ENCODE peak calls at places on chromosomes 7 and 10, in seven cellular contexts. One of them, this sample, is unnamed.

GRCh38 chr10:60351191-60351853 is 38.4 kb downstream of the ANK3 start:
- DNase-seq in breast epithelium: no peak
- DNase-seq in PC-3: no peak
- DNase-seq in AG09319: no peak
- DNase-seq in astrocyte of the spinal cord: no peak
- DNase-seq in cardiac fibroblast: no peak
- DNase-seq in cardiac muscle cell: no peak
- DNase-seq in this sample: no peak

GRCh38 chr7:81990395-81990794 is 220.5 kb upstream of the HGF start:
- DNase-seq in breast epithelium: no peak
- DNase-seq in PC-3: no peak
- DNase-seq in AG09319: no peak
- DNase-seq in astrocyte of the spinal cord: peak; percentile 1
- DNase-seq in cardiac fibroblast: peak; percentile 49
- DNase-seq in cardiac muscle cell: no peak
- DNase-seq in this sample: no peak

GRCh38 chr10:8331387-8331786 is 276.9 kb downstream of the GATA3 start:
- DNase-seq in breast epithelium: no peak
- DNase-seq in PC-3: no peak
- DNase-seq in AG09319: no peak
- DNase-seq in astrocyte of the spinal cord: no peak
- DNase-seq in cardiac fibroblast: no peak
- DNase-seq in cardiac muscle cell: no peak
- DNase-seq in this sample: no peak

GRCh38 chr10:96416643-96417042 is 57.8 kb upstream of the OPALIN start:
- DNase-seq in breast epithelium: peak; percentile 60
- DNase-seq in PC-3: peak; percentile 66
- DNase-seq in AG09319: no peak
- DNase-seq in astrocyte of the spinal cord: peak; percentile 58
- DNase-seq in cardiac fibroblast: peak; percentile 4
- DNase-seq in cardiac muscle cell: no peak
- DNase-seq in this sample: no peak

GRCh38 chr10:18140149-18140956 is at the start of gene CACNB2:
- DNase-seq in breast epithelium: no peak
- DNase-seq in PC-3: peak; percentile 10
- DNase-seq in AG09319: peak; percentile 15
- DNase-seq in astrocyte of the spinal cord: peak; percentile 15
- DNase-seq in cardiac fibroblast: peak; percentile 68
- DNase-seq in cardiac muscle cell: peak; percentile 91
- DNase-seq in this sample: peak; percentile 25

GRCh38 chr7:151076863-151077704 is 3.5 kb downstream of the FASTK start:
- DNase-seq in breast epithelium: no peak
- DNase-seq in PC-3: peak; percentile 43
- DNase-seq in AG09319: no peak
- DNase-seq in astrocyte of the spinal cord: no peak
- DNase-seq in cardiac fibroblast: peak; percentile 23
- DNase-seq in cardiac muscle cell: no peak
- DNase-seq in this sample: no peak

GRCh38 chr10:43078175-43078985 is 1.5 kb downstream of the RET start:
- DNase-seq in breast epithelium: no peak
- DNase-seq in PC-3: no peak
- DNase-seq in AG09319: no peak
- DNase-seq in astrocyte of the spinal cord: no peak
- DNase-seq in cardiac fibroblast: no peak
- DNase-seq in cardiac muscle cell: no peak
- DNase-seq in this sample: no peak

GRCh38 chr7:72183835-72184234 is 228.3 kb downstream of the CALN1 start:
- DNase-seq in breast epithelium: no peak
- DNase-seq in PC-3: peak; percentile 27
- DNase-seq in AG09319: no peak
- DNase-seq in astrocyte of the spinal cord: no peak
- DNase-seq in cardiac fibroblast: no peak
- DNase-seq in cardiac muscle cell: peak; percentile 35
- DNase-seq in this sample: no peak

GRCh38 chr7:130891254-130892094 is 157.5 kb upstream of the KLF14 start:
- DNase-seq in breast epithelium: no peak
- DNase-seq in PC-3: peak; percentile 90
- DNase-seq in AG09319: peak; percentile 84
- DNase-seq in astrocyte of the spinal cord: peak; percentile 99
- DNase-seq in cardiac fibroblast: peak; percentile 94
- DNase-seq in cardiac muscle cell: no peak
- DNase-seq in this sample: no peak

GRCh38 chr10:32121648-32122047 is 65.4 kb upstream of the KIF5B start:
- DNase-seq in breast epithelium: no peak
- DNase-seq in PC-3: no peak
- DNase-seq in AG09319: no peak
- DNase-seq in astrocyte of the spinal cord: no peak
- DNase-seq in cardiac fibroblast: no peak
- DNase-seq in cardiac muscle cell: no peak
- DNase-seq in this sample: no peak

GRCh38 chr7:14048889-14049288 is 59.4 kb upstream of the ETV1 start:
- DNase-seq in breast epithelium: no peak
- DNase-seq in PC-3: peak; percentile 8
- DNase-seq in AG09319: no peak
- DNase-seq in astrocyte of the spinal cord: no peak
- DNase-seq in cardiac fibroblast: no peak
- DNase-seq in cardiac muscle cell: no peak
- DNase-seq in this sample: no peak

GRCh38 chr10:121368347-121369025 is 229.8 kb downstream of the FGFR2 start:
- DNase-seq in breast epithelium: peak; percentile 61
- DNase-seq in PC-3: no peak
- DNase-seq in AG09319: no peak
- DNase-seq in astrocyte of the spinal cord: no peak
- DNase-seq in cardiac fibroblast: no peak
- DNase-seq in cardiac muscle cell: no peak
- DNase-seq in this sample: no peak

GRCh38 chr7:149147730-149148653 is 739 bp downstream of the ZNF398 start:
- DNase-seq in breast epithelium: peak; percentile 57
- DNase-seq in PC-3: peak; percentile 45
- DNase-seq in AG09319: no peak
- DNase-seq in astrocyte of the spinal cord: peak; percentile 48
- DNase-seq in cardiac fibroblast: peak; percentile 50
- DNase-seq in cardiac muscle cell: peak; percentile 86
- DNase-seq in this sample: no peak

GRCh38 chr10:114246679-114247305 is 7.7 kb downstream of the VWA2 start:
- DNase-seq in breast epithelium: no peak
- DNase-seq in PC-3: peak; percentile 32
- DNase-seq in AG09319: no peak
- DNase-seq in astrocyte of the spinal cord: no peak
- DNase-seq in cardiac fibroblast: no peak
- DNase-seq in cardiac muscle cell: no peak
- DNase-seq in this sample: no peak

GRCh38 chr7:143288836-143289235 is 685 bp downstream of the CASP2 start:
- DNase-seq in breast epithelium: no peak
- DNase-seq in PC-3: no peak
- DNase-seq in AG09319: no peak
- DNase-seq in astrocyte of the spinal cord: no peak
- DNase-seq in cardiac fibroblast: no peak
- DNase-seq in cardiac muscle cell: no peak
- DNase-seq in this sample: no peak

GRCh38 chr7:143286522-143286890 is 1.6 kb upstream of the CASP2 start:
- DNase-seq in breast epithelium: no peak
- DNase-seq in PC-3: no peak
- DNase-seq in AG09319: no peak
- DNase-seq in astrocyte of the spinal cord: no peak
- DNase-seq in cardiac fibroblast: no peak
- DNase-seq in cardiac muscle cell: no peak
- DNase-seq in this sample: no peak

GRCh38 chr7:143287321-143287934 is 723 bp upstream of the CASP2 start:
- DNase-seq in breast epithelium: no peak
- DNase-seq in PC-3: no peak
- DNase-seq in AG09319: no peak
- DNase-seq in astrocyte of the spinal cord: no peak
- DNase-seq in cardiac fibroblast: no peak
- DNase-seq in cardiac muscle cell: no peak
- DNase-seq in this sample: no peak

GRCh38 chr7:143289421-143289820 is 1.3 kb downstream of the CASP2 start:
- DNase-seq in breast epithelium: no peak
- DNase-seq in PC-3: peak; percentile 54
- DNase-seq in AG09319: no peak
- DNase-seq in astrocyte of the spinal cord: peak; percentile 26
- DNase-seq in cardiac fibroblast: no peak
- DNase-seq in cardiac muscle cell: no peak
- DNase-seq in this sample: no peak

GRCh38 chr7:143287935-143288826 is at the start of gene CASP2:
- DNase-seq in breast epithelium: peak; percentile 96
- DNase-seq in PC-3: peak; percentile 92
- DNase-seq in AG09319: peak; percentile 94
- DNase-seq in astrocyte of the spinal cord: peak; percentile 98
- DNase-seq in cardiac fibroblast: peak; percentile 99
- DNase-seq in cardiac muscle cell: peak; percentile 97
- DNase-seq in this sample: peak; percentile 96
- TF ChIP-seq CTCF in breast epithelium: no peak
- TF ChIP-seq CTCF in PC-3: peak; percentile 13
- TF ChIP-seq CTCF in AG09319: peak; percentile 41
- TF ChIP-seq CTCF in astrocyte of the spinal cord: peak; percentile 39
- TF ChIP-seq CTCF in cardiac fibroblast: peak; percentile 32
- TF ChIP-seq CTCF in cardiac muscle cell: peak; percentile 34
- TF ChIP-seq CTCF in this sample: no peak

DNA sequence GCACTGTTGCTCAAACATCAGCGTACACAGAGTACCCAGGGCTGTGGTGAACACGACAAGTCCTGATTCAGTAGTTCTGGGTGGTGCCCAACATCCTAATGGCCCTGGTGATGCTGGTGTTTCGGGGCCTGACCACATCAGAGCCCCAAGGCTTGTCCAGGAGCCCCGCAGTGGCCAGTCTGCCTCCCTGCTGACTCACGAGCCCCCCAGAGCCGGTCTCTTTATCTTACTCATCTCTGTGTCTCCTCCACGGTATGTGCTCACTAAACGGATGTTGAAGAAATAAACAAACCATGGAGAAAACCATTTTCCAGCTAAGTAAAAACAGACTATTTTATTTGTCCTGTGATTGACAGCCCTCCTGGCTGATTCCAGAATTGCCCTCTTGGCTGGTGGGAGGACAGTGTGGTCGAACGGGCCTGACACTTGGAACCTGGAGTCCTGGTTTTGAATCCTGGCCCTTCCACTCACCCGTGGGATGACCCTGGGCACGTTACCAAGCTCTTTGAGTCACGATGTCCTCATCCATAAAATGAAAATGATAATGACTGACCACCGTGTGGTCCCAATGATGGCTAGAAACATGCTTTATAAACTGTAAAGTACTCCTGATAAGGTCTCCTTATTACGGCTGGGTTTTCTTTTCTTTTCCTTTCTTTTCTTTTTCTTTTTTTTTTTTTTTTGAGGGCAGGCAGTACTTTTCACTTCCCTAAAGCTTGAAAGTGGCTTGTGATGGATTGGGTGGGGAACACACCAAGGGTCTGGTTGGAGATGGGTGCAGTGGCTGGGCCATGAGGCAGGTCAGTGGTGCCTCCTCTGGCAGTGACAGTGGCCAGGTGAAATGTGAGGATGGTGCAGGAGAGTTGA is 5.7 kb downstream of the HIP1 start:
- DNase-seq in breast epithelium: no peak
- DNase-seq in PC-3: peak; percentile 52
- DNase-seq in AG09319: peak; percentile 63
- DNase-seq in astrocyte of the spinal cord: peak; percentile 95
- DNase-seq in cardiac fibroblast: peak; percentile 40
- DNase-seq in cardiac muscle cell: no peak
- DNase-seq in this sample: no peak
- TF ChIP-seq CTCF in breast epithelium: no peak
- TF ChIP-seq CTCF in PC-3: no peak
- TF ChIP-seq CTCF in AG09319: no peak
- TF ChIP-seq CTCF in astrocyte of the spinal cord: no peak
- TF ChIP-seq CTCF in cardiac fibroblast: no peak
- TF ChIP-seq CTCF in cardiac muscle cell: no peak
- TF ChIP-seq CTCF in this sample: no peak

GRCh38 chr7:3399858-3400257 is 98.8 kb downstream of the SDK1 start:
- DNase-seq in breast epithelium: no peak
- DNase-seq in PC-3: peak; percentile 55
- DNase-seq in AG09319: no peak
- DNase-seq in astrocyte of the spinal cord: no peak
- DNase-seq in cardiac fibroblast: no peak
- DNase-seq in cardiac muscle cell: peak; percentile 12
- DNase-seq in this sample: no peak
- TF ChIP-seq CTCF in breast epithelium: no peak
- TF ChIP-seq CTCF in PC-3: peak; percentile 73
- TF ChIP-seq CTCF in AG09319: peak; percentile 22
- TF ChIP-seq CTCF in astrocyte of the spinal cord: peak; percentile 37
- TF ChIP-seq CTCF in cardiac fibroblast: peak; percentile 39
- TF ChIP-seq CTCF in cardiac muscle cell: peak; percentile 26
- TF ChIP-seq CTCF in this sample: peak; percentile 24

GRCh38 chr10:91643700-91644099 is 10.8 kb upstream of the PPP1R3C start:
- DNase-seq in breast epithelium: no peak
- DNase-seq in PC-3: peak; percentile 63
- DNase-seq in AG09319: no peak
- DNase-seq in astrocyte of the spinal cord: no peak
- DNase-seq in cardiac fibroblast: peak; percentile 17
- DNase-seq in cardiac muscle cell: no peak
- DNase-seq in this sample: no peak
- TF ChIP-seq CTCF in breast epithelium: peak; percentile 25
- TF ChIP-seq CTCF in PC-3: peak; percentile 61
- TF ChIP-seq CTCF in AG09319: peak; percentile 11
- TF ChIP-seq CTCF in astrocyte of the spinal cord: peak; percentile 41
- TF ChIP-seq CTCF in cardiac fibroblast: peak; percentile 48
- TF ChIP-seq CTCF in cardiac muscle cell: peak; percentile 28
- TF ChIP-seq CTCF in this sample: peak; percentile 8

GRCh38 chr10:5293691-5294550 is 70.8 kb upstream of the UCN3 start:
- DNase-seq in breast epithelium: no peak
- DNase-seq in PC-3: peak; percentile 50
- DNase-seq in AG09319: no peak
- DNase-seq in astrocyte of the spinal cord: peak; percentile 23
- DNase-seq in cardiac fibroblast: peak; percentile 44
- DNase-seq in cardiac muscle cell: peak; percentile 65
- DNase-seq in this sample: no peak
- TF ChIP-seq CTCF in breast epithelium: no peak
- TF ChIP-seq CTCF in PC-3: peak; percentile 51
- TF ChIP-seq CTCF in AG09319: peak; percentile 44
- TF ChIP-seq CTCF in astrocyte of the spinal cord: peak; percentile 62
- TF ChIP-seq CTCF in cardiac fibroblast: peak; percentile 72
- TF ChIP-seq CTCF in cardiac muscle cell: peak; percentile 59
- TF ChIP-seq CTCF in this sample: peak; percentile 38

This sample was measured in D721Med.